ENCODE peak calls at places on chromosomes 16 and 17, in ten cellular contexts. F is NCI-H774; O is activated CD4-positive, CD25-positive, alpha-beta regulatory T cell; D is activated CD8-positive, alpha-beta memory T cell treated with anti-CD3 and anti-CD28 coated beads for 4 hours; W is fibroblast of pulmonary artery; J is stimulated activated CD4-positive, alpha-beta T cell treated with anti-CD3 and anti-CD28 coated beads, TNF-alpha, amount 100 ng/mL, for 1 hour; S is stimulated activated CD8-positive, alpha-beta memory T cell treated with anti-CD3 and anti-CD28 coated beads, Interleukin-7, amount 100 ng/mL, for 4 hours; I is endothelial cell; A is NCI-H2029; K is AG08395. V is an unnamed sample.

GRCh38 chr16:46573008-46573833 is 48.0 kb downstream of the SHCBP1 start:
- DNase-seq in O (no peak), W (peak), I (no peak), F (no peak), A (no peak), S (no peak), J (no peak), K (peak), D (no peak), V (no peak)

GRCh38 chr16:9528680-9529079 is 437.2 kb downstream of the HAPSTR1 start:
- DNase-seq in I (no peak), D (no peak), O (no peak), K (no peak), J (no peak), W (no peak), S (no peak), F (no peak), A (peak), V (no peak)

GRCh38 chr16:55120408-55120807 is 189.7 kb downstream of the IRX5 start:
- DNase-seq in F (no peak), J (no peak), W (no peak), A (no peak), D (no peak), S (no peak), O (no peak), I (peak), K (peak), V (no peak)

GRCh38 chr16:85330694-85331188 is 218.5 kb upstream of the CIBAR2 start:
- DNase-seq in F (no peak), I (peak), D (no peak), W (peak), S (no peak), J (no peak), O (no peak), A (peak), K (peak), V (no peak)

GRCh38 chr16:74487634-74488495 is 66.6 kb upstream of the CLEC18B start:
- DNase-seq in J (no peak), W (no peak), K (no peak), F (no peak), A (no peak), O (no peak), I (no peak), D (no peak), S (no peak), V (no peak)

GRCh38 chr17:57622886-57623433 is 122.1 kb downstream of the CCDC182 start:
- DNase-seq in W (peak), I (peak), A (no peak), D (no peak), O (no peak), J (no peak), K (peak), S (no peak), F (no peak), V (no peak)

GRCh38 chr17:45034599-45034998 is 16.8 kb downstream of the DCAKD start:
- DNase-seq in K (no peak), O (no peak), I (no peak), S (no peak), J (no peak), A (no peak), W (no peak), F (no peak), D (no peak), V (no peak)

GRCh38 chr16:60636117-60636516 is 1400.1 kb downstream of the CDH8 start:
- DNase-seq in D (no peak), J (no peak), W (no peak), I (no peak), O (no peak), A (no peak), K (no peak), F (no peak), S (no peak), V (no peak)

V was measured in stomach.